ENCODE peak calls at places on chromosomes 3 and 15, in five cellular contexts. D is K562, H is H1, C is HepG2, F is GM12878. Q is an unnamed sample.

GRCh38 chr15:56660943-56661342 is 72.4 kb downstream of the ZNF280D start:
- DNase-seq in C (no peak), D (no peak), F (no peak), H (no peak), Q (no peak)

GRCh38 chr15:85276921-85277320 is 103.5 kb upstream of the AKAP13 start:
- DNase-seq in D (no peak), H (no peak), F (no peak), C (no peak), Q (no peak)

GRCh38 chr3:17183951-17184550 is 299.3 kb downstream of the PLCL2 start:
- DNase-seq in C (no peak), D (peak), H (no peak), F (no peak), Q (peak)

GRCh38 chr3:172031957-172032356 is 7.4 kb upstream of the FNDC3B start:
- DNase-seq in F (no peak), D (no peak), C (no peak), H (no peak), Q (no peak)

GRCh38 chr3:107574650-107575049 is 51.9 kb downstream of the BBX start:
- DNase-seq in F (no peak), H (no peak), D (peak), C (peak), Q (peak)

GRCh38 chr15:89899303-89899946 is 5.6 kb upstream of the AP3S2 start:
- DNase-seq in D (no peak), F (no peak), C (no peak), H (no peak), Q (no peak)

GRCh38 chr3:190886945-190887344 is 24.5 kb upstream of the GMNC start:
- DNase-seq in C (no peak), H (no peak), D (no peak), F (no peak), Q (no peak)

GRCh38 chr3:105812194-105812586 is 56.6 kb downstream of the CBLB start:
- DNase-seq in H (no peak), D (no peak), F (no peak), C (no peak), Q (peak)

GRCh38 chr3:56187051-56187450 is 281.2 kb downstream of the ERC2 start:
- DNase-seq in F (no peak), D (no peak), H (no peak), C (no peak), Q (no peak)

GRCh38 chr3:104887069-104887468 is 479.6 kb upstream of the ALCAM start:
- DNase-seq in F (no peak), H (no peak), C (no peak), D (no peak), Q (no peak)

GRCh38 chr15:26891448-26891881 is 24.6 kb downstream of the GABRA5 start:
- DNase-seq in F (no peak), D (peak), C (peak), H (peak), Q (peak)

GRCh38 chr3:61938878-61939549 is 377.6 kb downstream of the PTPRG start:
- DNase-seq in H (no peak), D (no peak), C (no peak), F (no peak), Q (no peak)

GRCh38 chr15:73051811-73052678 is at the start of gene NEO1:
- DNase-seq in F (no peak), H (peak), C (peak), D (peak), Q (peak)

DNA sequence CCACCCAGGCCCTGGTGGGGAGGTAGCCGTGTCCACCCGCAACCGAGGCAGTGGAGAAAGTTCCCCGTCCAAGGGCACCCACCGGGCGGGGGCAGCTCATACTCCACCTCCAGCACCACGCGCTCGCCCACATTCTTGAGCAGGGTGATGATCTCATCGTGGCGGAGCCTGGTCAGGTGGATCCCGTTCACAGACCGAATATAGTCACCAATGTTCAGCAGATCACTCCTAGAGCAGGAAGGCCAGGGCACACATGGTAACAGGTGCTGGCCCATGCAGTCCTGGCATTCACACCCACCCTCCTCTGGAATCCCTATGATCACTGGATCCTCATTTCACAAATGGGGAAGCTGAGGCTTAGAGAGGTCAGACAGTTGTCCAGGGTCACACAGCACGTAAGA is 15.8 kb downstream of the GRIP2 start:
- DNase-seq in H (no peak), C (no peak), F (no peak), D (peak), Q (no peak)
- TF ChIP-seq KDM1A in H (no peak), C (no peak), F (no peak), D (no peak), Q (no peak)

DNA sequence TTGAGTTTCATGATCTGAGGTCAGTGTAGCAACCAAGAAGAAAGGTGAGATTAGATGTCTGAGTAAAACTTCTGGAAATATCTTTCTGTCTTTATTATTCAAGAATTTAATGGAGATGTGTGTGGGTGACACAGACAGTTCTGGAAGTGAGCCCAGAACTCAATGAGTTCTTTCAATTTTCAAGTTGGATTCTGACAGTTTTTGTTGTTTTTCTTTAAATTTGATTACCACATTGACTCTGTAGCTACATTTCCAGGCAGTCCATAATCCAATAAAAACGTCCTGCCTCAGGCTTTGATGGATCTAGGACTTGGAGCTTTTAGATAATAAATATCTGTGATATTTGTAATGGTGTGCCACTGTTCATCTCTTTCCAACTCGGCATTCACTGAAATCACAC is 3.9 kb upstream of the PARP14 start:
- DNase-seq in C (no peak), F (no peak), H (no peak), D (no peak), Q (no peak)
- TF ChIP-seq KDM1A in C (no peak), F (no peak), H (no peak), D (no peak), Q (no peak)

GRCh38 chr3:49600781-49601180 is 46.5 kb downstream of the BSN start:
- DNase-seq in C (no peak), H (no peak), F (no peak), D (no peak), Q (no peak)

GRCh38 chr3:49602049-49602554 is 47.8 kb downstream of the BSN start:
- DNase-seq in F (no peak), C (no peak), H (no peak), D (no peak), Q (no peak)

GRCh38 chr3:49601358-49602048 is 47.2 kb downstream of the BSN start:
- DNase-seq in H (no peak), F (no peak), C (no peak), D (no peak), Q (no peak)

GRCh38 chr3:49606427-49606826 is 52.1 kb downstream of the BSN start:
- DNase-seq in H (peak), F (no peak), C (no peak), D (no peak), Q (no peak)

GRCh38 chr3:49602877-49603411 is 48.7 kb downstream of the BSN start:
- DNase-seq in F (no peak), H (no peak), C (no peak), D (no peak), Q (no peak)
- TF ChIP-seq KDM1A in F (no peak), H (no peak), C (no peak), D (no peak), Q (no peak)

GRCh38 chr3:151439652-151440125 is 21.2 kb downstream of the IGSF10 start:
- DNase-seq in D (peak), C (peak), H (no peak), F (no peak), Q (peak)

GRCh38 chr3:151437906-151438305 is 23.0 kb downstream of the IGSF10 start:
- DNase-seq in F (no peak), H (no peak), C (no peak), D (no peak), Q (no peak)

GRCh38 chr3:151437047-151437446 is 23.8 kb downstream of the IGSF10 start:
- DNase-seq in H (no peak), F (no peak), D (no peak), C (no peak), Q (no peak)

GRCh38 chr3:151443583-151443982 is 17.3 kb downstream of the IGSF10 start:
- DNase-seq in C (no peak), H (peak), D (no peak), F (no peak), Q (no peak)

GRCh38 chr3:151440940-151441339 is 19.9 kb downstream of the IGSF10 start:
- DNase-seq in D (no peak), F (no peak), H (no peak), C (no peak), Q (no peak)
- TF ChIP-seq KDM1A in D (no peak), F (no peak), H (no peak), C (no peak), Q (no peak)

GRCh38 chr3:76047368-76047767 is 262.0 kb upstream of the ZNF717 start:
- DNase-seq in C (no peak), F (no peak), H (no peak), D (no peak), Q (no peak)

GRCh38 chr3:76040946-76041345 is 255.6 kb upstream of the ZNF717 start:
- DNase-seq in D (no peak), H (no peak), C (no peak), F (no peak), Q (no peak)

GRCh38 chr3:76044601-76045600 is 259.6 kb upstream of the ZNF717 start:
- DNase-seq in F (no peak), D (peak), C (no peak), H (peak), Q (peak)

GRCh38 chr3:76039431-76039830 is 254.1 kb upstream of the ZNF717 start:
- DNase-seq in C (no peak), H (no peak), D (no peak), F (no peak), Q (no peak)

GRCh38 chr3:76043746-76044145 is 258.4 kb upstream of the ZNF717 start:
- DNase-seq in C (no peak), D (no peak), F (no peak), H (no peak), Q (no peak)
- TF ChIP-seq KDM1A in C (no peak), D (no peak), F (no peak), H (no peak), Q (no peak)

GRCh38 chr15:76339302-76340197 is 3.0 kb downstream of the ISL2 start:
- DNase-seq in F (no peak), C (no peak), H (peak), D (no peak), Q (no peak)
- TF ChIP-seq KDM1A in F (no peak), C (no peak), H (no peak), D (no peak), Q (no peak)